ENCODE peak calls at places on chromosome 18, in four cellular contexts. R is GM12878, I is HepG2, T is K562. E is an unnamed sample.

GRCh38 chr18:1511619-1512311 is 607.1 kb downstream of the ADCYAP1 start:
- DNase-seq in R (no peak), I (no peak), T (no peak), E (no peak)

GRCh38 chr18:31875301-31875700 is 67.6 kb downstream of the TRAPPC8 start:
- DNase-seq in R (no peak), I (no peak), T (no peak), E (no peak)

GRCh38 chr18:54806526-54806925 is 21.8 kb upstream of the RAB27B start:
- DNase-seq in R (no peak), I (no peak), T (no peak), E (no peak)

GRCh38 chr18:59265246-59266018 is 7.8 kb downstream of the RAX start:
- DNase-seq in R (no peak), I (no peak), T (peak), E (peak)

GRCh38 chr18:58225101-58225500 is 181.1 kb downstream of the NEDD4L start:
- DNase-seq in R (peak), I (no peak), T (no peak), E (no peak)

GRCh38 chr18:70249118-70249517 is 39.7 kb upstream of the SOCS6 start:
- DNase-seq in R (no peak), I (no peak), T (no peak), E (no peak)

GRCh38 chr18:35215026-35215425 is 25.8 kb upstream of the ZNF397 start:
- DNase-seq in R (no peak), I (no peak), T (no peak), E (no peak)

GRCh38 chr18:24027156-24027555 is 12.6 kb downstream of the TTC39C start:
- DNase-seq in R (no peak), I (no peak), T (no peak), E (no peak)

GRCh38 chr18:63626431-63626830 is 17.6 kb downstream of the SERPINB4 start:
- DNase-seq in R (no peak), I (no peak), T (no peak), E (no peak)

GRCh38 chr18:2984703-2985261 is 28.2 kb downstream of the LPIN2 start:
- DNase-seq in R (no peak), I (peak), T (no peak), E (no peak)

GRCh38 chr18:35497006-35497333 is 790 bp downstream of the INO80C start:
- DNase-seq in R (no peak), I (no peak), T (no peak), E (no peak)

GRCh38 chr18:76458522-76459311 is 36.3 kb downstream of the ZNF516 start:
- DNase-seq in R (no peak), I (no peak), T (no peak), E (no peak)

GRCh38 chr18:12599543-12599942 is 58.4 kb downstream of the SPIRE1 start:
- DNase-seq in R (no peak), I (no peak), T (no peak), E (no peak)

GRCh38 chr18:77000527-77000926 is 132.1 kb downstream of the MBP start:
- DNase-seq in R (no peak), I (no peak), T (peak), E (peak)

GRCh38 chr18:76922107-76922506 is 99.8 kb downstream of the ZNF236 start:
- DNase-seq in R (peak), I (peak), T (peak), E (peak)

GRCh38 chr18:63342206-63342605 is 22.6 kb upstream of the BCL2 start:
- DNase-seq in R (no peak), I (no peak), T (peak), E (peak)

GRCh38 chr18:69795785-69796184 is 151.9 kb downstream of the CD226 start:
- DNase-seq in R (no peak), I (no peak), T (no peak), E (no peak)

GRCh38 chr18:54939375-54939917 is 19.8 kb downstream of the CCDC68 start:
- DNase-seq in R (no peak), I (peak), T (no peak), E (no peak)

GRCh38 chr18:62420151-62420512 is 95.0 kb downstream of the TNFRSF11A start:
- DNase-seq in R (no peak), I (peak), T (peak), E (no peak)

GRCh38 chr18:48928787-48929186 is 22.0 kb downstream of the SMAD7 start:
- DNase-seq in R (peak), I (peak), T (no peak), E (no peak)

GRCh38 chr18:74901347-74902169 is 303.9 kb downstream of the ZNF407 start:
- DNase-seq in R (no peak), I (no peak), T (no peak), E (no peak)

GRCh38 chr18:80148316-80149199 is 39.5 kb downstream of the ADNP2 start:
- DNase-seq in R (no peak), I (no peak), T (no peak), E (no peak)

GRCh38 chr18:23573948-23574431 is 12.3 kb downstream of the NPC1 start:
- DNase-seq in R (no peak), I (no peak), T (no peak), E (no peak)

GRCh38 chr18:4101009-4101408 is 354.1 kb downstream of the DLGAP1 start:
- DNase-seq in R (no peak), I (no peak), T (no peak), E (no peak)

GRCh38 chr18:32368170-32368569 is 102.5 kb downstream of the GAREM1 start:
- DNase-seq in R (no peak), I (no peak), T (no peak), E (no peak)

GRCh38 chr18:35713545-35713944 is 132.0 kb downstream of the GALNT1 start:
- DNase-seq in R (no peak), I (no peak), T (no peak), E (no peak)

GRCh38 chr18:8786766-8787670 is 81.7 kb downstream of the MTCL1 start:
- DNase-seq in R (no peak), I (no peak), T (no peak), E (no peak)
- TF ChIP-seq FOXM1 in R (no peak), I (no peak), T (no peak), E (no peak)

DNA sequence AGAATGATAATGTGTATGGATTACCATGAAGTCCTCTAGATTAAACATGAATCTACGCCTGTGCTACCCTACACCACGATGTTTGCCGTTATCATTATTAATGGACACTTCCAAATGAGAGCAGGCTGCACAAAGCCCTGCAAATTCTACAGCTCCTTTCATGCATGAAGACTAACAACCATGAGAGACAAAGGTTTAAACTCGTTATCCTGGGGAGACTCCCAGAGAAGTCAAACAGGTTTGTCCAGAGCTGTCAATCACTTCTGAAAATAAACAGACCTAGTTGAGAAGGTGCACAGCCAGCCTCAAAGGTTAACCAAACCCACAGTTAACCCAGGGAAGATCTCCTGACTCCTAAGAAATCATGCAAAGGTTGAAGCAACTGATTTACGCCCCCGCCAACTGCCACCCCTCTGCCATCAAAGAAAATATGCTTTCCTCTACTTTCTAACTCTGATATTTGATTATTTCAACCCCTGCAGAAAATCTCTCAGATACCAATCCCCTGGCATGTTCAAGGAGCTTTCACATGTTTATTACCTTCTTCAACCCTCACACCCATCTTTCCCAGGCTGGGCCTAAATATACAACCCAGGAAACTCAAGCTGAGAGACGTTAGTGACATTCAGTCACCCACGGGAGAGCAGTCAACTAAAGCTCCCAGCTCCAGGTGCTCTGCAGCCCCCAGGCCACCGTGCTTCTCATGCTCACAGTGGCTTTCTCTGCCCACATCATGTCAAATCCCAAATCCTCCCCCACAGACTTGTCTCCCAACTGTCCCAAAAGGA is 35.9 kb downstream of the MYO5B start:
- DNase-seq in R (no peak), I (no peak), T (no peak), E (no peak)
- TF ChIP-seq BHLHE40 in R (no peak), I (no peak), T (no peak), E (no peak)

GRCh38 chr18:73617981-73618380 is 529.7 kb downstream of the FBXO15 start:
- DNase-seq in R (no peak), I (no peak), T (no peak), E (no peak)
- TF ChIP-seq FOXM1 in R (no peak), I (no peak), T (no peak), E (no peak)

DNA sequence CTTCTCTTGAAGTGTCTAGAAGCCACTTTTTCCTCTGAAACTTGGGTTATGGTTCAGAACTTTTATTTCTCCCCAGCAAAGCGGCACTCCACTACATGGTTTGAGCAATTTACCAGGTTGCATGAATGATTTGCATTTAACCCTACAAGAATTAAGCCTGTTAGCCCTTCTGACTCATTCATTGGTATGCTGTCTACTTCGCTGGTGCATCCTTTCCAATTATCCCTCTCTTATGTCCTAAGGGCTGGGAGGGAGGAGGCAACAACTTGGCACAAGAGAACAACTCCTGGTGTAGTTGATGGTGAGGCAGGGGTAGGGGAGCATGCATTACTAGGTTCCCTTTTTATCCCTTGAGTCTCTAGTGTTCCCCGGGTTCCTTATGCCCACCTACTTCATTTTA is 293.4 kb upstream of the MEX3C start:
- DNase-seq in R (no peak), I (no peak), T (no peak), E (no peak)
- TF ChIP-seq BHLHE40 in R (no peak), I (no peak), T (no peak), E (no peak)

DNA sequence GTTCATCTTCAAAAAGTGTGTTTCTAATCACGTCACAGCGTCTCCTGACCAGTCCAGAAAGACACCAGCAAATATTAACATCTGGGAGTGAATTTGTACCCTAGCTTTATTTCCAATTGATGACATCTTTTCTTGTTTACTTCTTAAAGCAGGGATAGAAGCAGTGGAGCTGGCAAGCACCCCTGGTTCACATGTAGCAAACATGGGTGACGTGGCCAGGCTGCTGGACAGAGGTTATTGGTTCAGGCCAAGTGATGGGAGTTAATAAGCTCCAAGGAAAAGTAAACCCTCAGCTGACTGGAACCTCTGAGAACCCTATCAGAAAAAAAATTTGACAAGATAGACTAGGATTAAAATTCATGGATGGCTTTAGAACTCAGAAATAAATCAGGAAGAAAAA is 121.3 kb upstream of the CTAGE1 start:
- DNase-seq in R (no peak), I (no peak), T (no peak), E (no peak)
- TF ChIP-seq FOXM1 in R (no peak), I (no peak), T (no peak), E (no peak)

DNA sequence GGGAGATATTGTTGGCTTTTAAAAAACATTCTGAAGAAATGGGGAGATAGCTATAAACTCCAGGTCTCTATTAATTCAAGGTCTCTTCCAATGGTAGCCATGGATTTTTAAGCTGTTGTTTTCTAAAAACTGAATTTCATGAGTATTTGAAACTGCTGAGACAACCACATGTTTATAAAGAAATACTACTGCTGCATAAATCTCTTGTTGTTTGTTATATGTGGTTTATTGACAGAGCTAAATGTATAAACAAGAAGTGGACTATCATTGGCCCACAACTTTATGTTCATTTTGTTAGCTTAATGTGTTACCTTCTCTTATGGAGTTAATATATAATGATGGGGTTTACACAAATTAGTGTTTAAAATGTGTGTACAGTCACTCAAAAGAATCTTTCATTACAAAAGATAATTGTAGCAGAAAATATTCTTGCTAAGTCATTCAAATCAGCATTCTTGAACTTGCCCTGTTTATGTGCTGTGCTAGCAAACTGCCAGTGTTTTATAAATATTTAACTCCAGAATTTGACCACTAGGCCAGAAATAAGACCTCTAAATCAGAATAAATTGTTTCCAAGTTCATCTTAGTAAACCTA is 242.1 kb downstream of the TMX3 start:
- DNase-seq in R (no peak), I (no peak), T (no peak), E (no peak)
- TF ChIP-seq BHLHE40 in R (no peak), I (no peak), T (no peak), E (no peak)

DNA sequence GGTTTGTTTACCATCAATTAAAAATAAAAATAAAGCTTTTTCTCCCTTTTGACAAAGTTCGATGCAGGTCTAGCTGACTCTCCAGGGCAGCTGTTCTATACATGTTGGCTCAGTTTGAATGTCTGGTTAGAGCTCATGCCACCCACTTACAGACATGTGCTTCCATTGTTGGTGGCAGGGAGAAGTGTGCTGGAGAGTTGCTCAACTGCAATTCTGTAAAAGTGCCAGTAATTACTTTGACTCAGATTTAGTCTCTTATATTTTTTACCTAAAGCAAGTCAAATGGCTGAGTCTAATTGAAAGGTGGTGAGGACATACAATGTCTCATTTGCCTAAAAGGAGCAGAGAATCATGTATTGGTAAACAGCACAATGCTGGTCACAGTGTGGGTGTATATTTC is 609.1 kb upstream of the SYT4 start:
- DNase-seq in R (no peak), I (no peak), T (no peak), E (no peak)
- TF ChIP-seq FOXM1 in R (no peak), I (no peak), T (no peak), E (no peak)

GRCh38 chr18:9849407-9849961 is 36.3 kb upstream of the TXNDC2 start:
- DNase-seq in R (no peak), I (no peak), T (peak), E (no peak)

GRCh38 chr18:9851511-9851910 is 34.3 kb upstream of the TXNDC2 start:
- DNase-seq in R (no peak), I (no peak), T (no peak), E (no peak)

GRCh38 chr18:9850297-9850696 is 35.5 kb upstream of the TXNDC2 start:
- DNase-seq in R (no peak), I (no peak), T (no peak), E (no peak)

GRCh38 chr18:9854801-9855676 is 30.7 kb upstream of the TXNDC2 start:
- DNase-seq in R (no peak), I (peak), T (no peak), E (no peak)

GRCh38 chr18:9852266-9853081 is 33.3 kb upstream of the TXNDC2 start:
- DNase-seq in R (no peak), I (no peak), T (no peak), E (no peak)
- TF ChIP-seq BHLHE40 in R (no peak), I (no peak), T (no peak), E (no peak)